ENCODE peak calls at places on chromosome 19, in five cellular contexts. H, I, V, X and C are unnamed samples.

GRCh38 chr19:38031423-38031770 is 124.4 kb downstream of the SIPA1L3 start:
- DNase-seq in H (no peak), I (no peak), V (no peak), X (no peak), C (no peak)

GRCh38 chr19:23116802-23117571 is at the start of gene ZNF730:
- DNase-seq in H (peak; percentile 72), X (peak; percentile 84), V (peak; percentile 38), I (peak; percentile 95), C (no peak)

GRCh38 chr19:31572671-31573298 is 223.5 kb upstream of the TSHZ3 start:
- DNase-seq in H (no peak), V (no peak), X (no peak), I (no peak), C (no peak)

GRCh38 chr19:5718579-5719273 is 1.2 kb downstream of the LONP1 start:
- DNase-seq in V (peak; percentile 89), H (no peak), I (no peak), X (no peak), C (peak; percentile 52)

GRCh38 chr19:11054200-11054599 is 35.1 kb upstream of the LDLR start:
- DNase-seq in I (no peak), X (no peak), H (no peak), V (no peak), C (no peak)

GRCh38 chr19:47726467-47726866 is 13.2 kb downstream of the EHD2 start:
- DNase-seq in H (no peak), V (no peak), I (no peak), X (no peak), C (no peak)

GRCh38 chr19:2221918-2222317 is 14.2 kb downstream of the PLEKHJ1 start:
- DNase-seq in I (no peak), H (no peak), V (no peak), X (no peak), C (no peak)

GRCh38 chr19:17724655-17725054 is 5.4 kb downstream of the MAP1S start:
- DNase-seq in V (no peak), I (no peak), H (no peak), X (no peak), C (no peak)

GRCh38 chr19:19039901-19040300 is 6.5 kb downstream of the ARMC6 start:
- DNase-seq in X (no peak), I (no peak), H (no peak), V (no peak), C (no peak)

GRCh38 chr19:40858109-40858508 is 7.9 kb upstream of the CYP2A6 start:
- DNase-seq in V (no peak), X (no peak), I (no peak), H (no peak), C (no peak)

GRCh38 chr19:14530005-14530348 is 583 bp downstream of the TECR start:
- DNase-seq in H (no peak), I (no peak), V (no peak), X (no peak), C (no peak)

GRCh38 chr19:3607398-3608078 is 863 bp upstream of the TBXA2R start:
- DNase-seq in H (no peak), I (peak; percentile 16), V (no peak), X (peak; percentile 61), C (no peak)

GRCh38 chr19:6427131-6427530 is 2.5 kb upstream of the KHSRP start:
- DNase-seq in V (no peak), I (no peak), H (no peak), X (no peak), C (no peak)

GRCh38 chr19:15317392-15318011 is 14.8 kb downstream of the BRD4 start:
- DNase-seq in V (no peak), H (no peak), X (no peak), I (no peak), C (no peak)

GRCh38 chr19:15091918-15092753 is 10.1 kb downstream of the OR1I1 start:
- DNase-seq in V (peak; percentile 44), X (peak; percentile 35), I (peak; percentile 77), H (peak; percentile 44), C (no peak)

GRCh38 chr19:1264801-1265610 is 4.1 kb upstream of the CIRBP start:
- DNase-seq in I (peak; percentile 73), H (no peak), V (no peak), X (peak; percentile 77), C (peak; percentile 94)

GRCh38 chr19:50214699-50215543 is 11.5 kb downstream of the MYH14 start:
- DNase-seq in H (no peak), X (peak; percentile 55), V (no peak), I (no peak), C (no peak)

GRCh38 chr19:19402656-19403372 is 2.7 kb upstream of the GATAD2A start:
- DNase-seq in I (no peak), X (no peak), H (no peak), V (no peak), C (no peak)

GRCh38 chr19:39768811-39769210 is 9.8 kb upstream of the LEUTX start:
- DNase-seq in I (peak; percentile 2), X (no peak), H (no peak), V (no peak), C (no peak)

GRCh38 chr19:30406220-30406944 is 34.2 kb downstream of the ZNF536 start:
- DNase-seq in I (peak; percentile 47), X (peak; percentile 30), H (peak; percentile 73), V (no peak), C (peak; percentile 23)

GRCh38 chr19:39568604-39569003 is 28.6 kb upstream of the EID2 start:
- DNase-seq in I (no peak), V (no peak), X (no peak), H (no peak), C (no peak)

GRCh38 chr19:42178791-42179500 is 38.5 kb downstream of the DEDD2 start:
- DNase-seq in H (no peak), V (no peak), I (no peak), X (peak; percentile 73), C (peak; percentile 49)

GRCh38 chr19:3700242-3701032 is at the start of gene PIP5K1C:
- DNase-seq in H (peak; percentile 88), X (peak; percentile 93), V (peak; percentile 67), I (peak; percentile 91), C (peak; percentile 87)

GRCh38 chr19:40691421-40692211 is 1.2 kb upstream of the NUMBL start:
- DNase-seq in X (no peak), I (peak; percentile 9), V (no peak), H (no peak), C (no peak)

GRCh38 chr19:34173145-34173956 is 1.0 kb downstream of the LSM14A start:
- DNase-seq in H (no peak), V (no peak), X (peak; percentile 59), I (peak; percentile 70), C (peak; percentile 76)